ENCODE peak calls at places on chromosome 18, in eight cellular contexts. K, L, N, H, D, C, Z and U are unnamed samples.

GRCh38 chr18:56641714-56642331 is 3.4 kb upstream of the TXNL1 start:
- DNase-seq in K (no peak), L (no peak), N (no peak), H (no peak), D (peak; percentile 65), C (peak; percentile 60), Z (no peak), U (peak; percentile 27)

GRCh38 chr18:74326238-74326637 is 10.6 kb downstream of the C18orf63 start:
- DNase-seq in K (no peak), L (no peak), N (no peak), H (no peak), D (no peak), C (peak; percentile 55), Z (no peak), U (no peak)

GRCh38 chr18:60466671-60467070 is 94.1 kb upstream of the MC4R start:
- DNase-seq in K (no peak), L (no peak), N (no peak), H (no peak), D (no peak), C (no peak), Z (no peak), U (no peak)

GRCh38 chr18:32358075-32358474 is 112.6 kb downstream of the GAREM1 start:
- DNase-seq in K (no peak), L (no peak), N (no peak), H (peak; percentile 8), D (no peak), C (no peak), Z (no peak), U (no peak)

GRCh38 chr18:48919547-48919946 is 31.2 kb downstream of the SMAD7 start:
- DNase-seq in K (no peak), L (no peak), N (no peak), H (no peak), D (no peak), C (no peak), Z (no peak), U (no peak)

GRCh38 chr18:908631-909621 is 4.3 kb downstream of the ADCYAP1 start:
- DNase-seq in K (no peak), L (no peak), N (no peak), H (no peak), D (no peak), C (no peak), Z (no peak), U (no peak)

GRCh38 chr18:78629426-78629825 is 350.2 kb upstream of the SALL3 start:
- DNase-seq in K (no peak), L (no peak), N (no peak), H (no peak), D (no peak), C (no peak), Z (no peak), U (no peak)

GRCh38 chr18:74196220-74197119 is 48.1 kb downstream of the TIMM21 start:
- DNase-seq in K (peak; percentile 70), L (no peak), N (peak; percentile 80), H (peak; percentile 72), D (peak; percentile 75), C (peak; percentile 76), Z (peak; percentile 51), U (peak; percentile 52)

GRCh38 chr18:70263336-70263735 is 25.5 kb upstream of the SOCS6 start:
- DNase-seq in K (no peak), L (no peak), N (no peak), H (no peak), D (no peak), C (no peak), Z (no peak), U (no peak)

GRCh38 chr18:21303913-21304312 is 61.9 kb downstream of the GREB1L start:
- DNase-seq in K (no peak), L (no peak), N (no peak), H (no peak), D (peak; percentile 44), C (no peak), Z (no peak), U (no peak)

GRCh38 chr18:78130232-78131195 is 849.1 kb upstream of the SALL3 start:
- DNase-seq in K (no peak), L (no peak), N (no peak), H (no peak), D (no peak), C (no peak), Z (no peak), U (no peak)

GRCh38 chr18:34661464-34662087 is 48.5 kb upstream of the DTNA start:
- DNase-seq in K (peak; percentile 41), L (no peak), N (peak; percentile 42), H (peak; percentile 59), D (peak; percentile 50), C (peak; percentile 58), Z (no peak), U (peak; percentile 27)

GRCh38 chr18:11323359-11323819 is 174.0 kb upstream of the PIEZO2 start:
- DNase-seq in K (no peak), L (no peak), N (no peak), H (no peak), D (peak; percentile 12), C (peak; percentile 55), Z (peak; percentile 46), U (peak; percentile 49)

GRCh38 chr18:79834834-79835233 is 37.1 kb downstream of the KCNG2 start:
- DNase-seq in K (no peak), L (no peak), N (peak; percentile 7), H (no peak), D (no peak), C (no peak), Z (no peak), U (no peak)

GRCh38 chr18:79829136-79829854 is 31.6 kb downstream of the KCNG2 start:
- DNase-seq in K (no peak), L (no peak), N (no peak), H (no peak), D (no peak), C (no peak), Z (no peak), U (no peak)

GRCh38 chr18:79828258-79828657 is 30.5 kb downstream of the KCNG2 start:
- DNase-seq in K (no peak), L (no peak), N (no peak), H (no peak), D (no peak), C (no peak), Z (no peak), U (no peak)

GRCh38 chr18:79826966-79827365 is 29.2 kb downstream of the KCNG2 start:
- DNase-seq in K (no peak), L (no peak), N (no peak), H (no peak), D (no peak), C (no peak), Z (no peak), U (no peak)

DNA sequence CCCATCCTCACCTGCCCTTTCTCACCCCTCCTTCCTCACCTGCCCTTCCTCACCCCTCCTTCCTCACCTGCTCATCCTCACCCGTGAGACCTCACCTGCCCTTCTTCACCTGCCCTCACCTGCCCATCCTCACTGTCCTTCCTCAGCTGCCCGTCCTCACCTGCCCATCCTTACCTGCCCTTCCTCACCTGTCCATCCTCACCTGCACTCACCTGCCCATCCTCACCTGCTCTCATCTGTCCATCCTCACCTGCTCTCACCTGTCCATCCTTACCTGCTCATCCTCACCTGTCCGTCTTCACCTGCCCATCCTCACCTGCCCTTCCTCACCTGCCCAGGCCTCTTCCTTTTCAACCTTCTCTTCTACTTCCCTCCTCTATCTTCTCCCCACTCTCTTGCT is 34.4 kb downstream of the KCNG2 start:
- DNase-seq in K (no peak), L (no peak), N (no peak), H (no peak), D (no peak), C (no peak), Z (no peak), U (no peak)
- TF ChIP-seq CTCF in K (no peak), L (no peak), N (no peak), H (no peak), D (no peak), C (no peak), Z (no peak), U (no peak)

GRCh38 chr18:46071894-46072867 is at the start of gene PSTPIP2:
- DNase-seq in K (no peak), L (peak; percentile 73), N (peak; percentile 74), H (peak; percentile 82), D (no peak), C (peak; percentile 66), Z (peak; percentile 51), U (no peak)
- TF ChIP-seq CTCF in K (no peak), L (no peak), N (no peak), H (no peak), D (no peak), C (no peak), Z (no peak), U (no peak)

GRCh38 chr18:9673296-9674251 is 34.5 kb upstream of the RAB31 start:
- DNase-seq in K (peak; percentile 41), L (no peak), N (peak; percentile 89), H (peak; percentile 56), D (peak; percentile 94), C (peak; percentile 82), Z (peak; percentile 87), U (peak; percentile 32)
- TF ChIP-seq CTCF in K (peak; percentile 78), L (no peak), N (peak; percentile 50), H (peak; percentile 52), D (peak; percentile 65), C (peak; percentile 47), Z (peak; percentile 18), U (peak; percentile 25)

GRCh38 chr18:53281406-53281805 is 941.4 kb downstream of the DCC start:
- DNase-seq in K (no peak), L (no peak), N (no peak), H (no peak), D (no peak), C (no peak), Z (no peak), U (no peak)
- TF ChIP-seq CTCF in K (no peak), L (no peak), N (no peak), H (no peak), D (no peak), C (no peak), Z (no peak), U (no peak)

GRCh38 chr18:65786400-65786948 is 35.7 kb downstream of the CDH7 start:
- DNase-seq in K (no peak), L (no peak), N (no peak), H (no peak), D (no peak), C (no peak), Z (no peak), U (no peak)

GRCh38 chr18:65791753-65792152 is 40.9 kb downstream of the CDH7 start:
- DNase-seq in K (no peak), L (no peak), N (no peak), H (no peak), D (no peak), C (no peak), Z (no peak), U (no peak)

DNA sequence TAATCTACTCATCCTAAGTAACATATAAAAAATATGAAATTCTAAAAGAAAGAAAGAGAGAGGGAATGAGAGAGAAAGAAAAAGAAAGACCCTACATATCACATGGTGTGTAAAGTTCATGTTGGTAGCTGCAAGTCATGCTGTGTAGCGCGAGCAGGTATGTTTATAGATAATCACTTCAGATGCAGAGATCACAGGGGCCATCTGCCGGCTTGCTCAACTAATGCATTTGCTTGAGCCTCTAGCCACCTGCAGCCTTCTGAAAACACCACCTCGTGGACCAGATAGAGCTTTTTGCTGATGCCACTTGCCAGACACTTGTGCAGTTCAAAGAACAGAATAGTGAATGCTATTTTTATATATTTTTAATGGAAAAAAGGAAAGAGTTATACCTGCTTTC is 37.6 kb downstream of the CDH7 start:
- DNase-seq in K (no peak), L (no peak), N (no peak), H (no peak), D (peak; percentile 63), C (no peak), Z (peak; percentile 38), U (no peak)
- TF ChIP-seq CTCF in K (peak; percentile 20), L (no peak), N (no peak), H (no peak), D (peak; percentile 71), C (no peak), Z (peak; percentile 17), U (no peak)

GRCh38 chr18:50949185-50949584 is 18.7 kb upstream of the ELAC1 start:
- DNase-seq in K (no peak), L (no peak), N (no peak), H (no peak), D (no peak), C (no peak), Z (no peak), U (no peak)
- TF ChIP-seq CTCF in K (no peak), L (no peak), N (no peak), H (no peak), D (no peak), C (no peak), Z (no peak), U (no peak)